ENCODE peak calls at places on chromosomes 4 and X, in six cellular contexts. V is GM23248, D is GM23338, N is MM.1S, W is PC-3, O is PC-9. C is an unnamed sample.
A peak's percentile ranks its signal among the peaks of the same experiment; 100 is the strongest.

GRCh38 chr4:166594326-166594946 is 639.9 kb downstream of the SPOCK3 start:
- DNase-seq in V (peak; percentile 28), D (peak; percentile 85), N (peak; percentile 57), W (peak; percentile 78), O (no peak), C (peak; percentile 75)

GRCh38 chr4:182286035-182286434 is 42.8 kb downstream of the TENM3 start:
- DNase-seq in V (no peak), D (no peak), N (no peak), W (no peak), O (no peak), C (no peak)

GRCh38 chr4:82652062-82652461 is 90.3 kb upstream of the TMEM150C start:
- DNase-seq in V (peak; percentile 63), D (no peak), N (no peak), W (peak; percentile 51), O (no peak), C (no peak)

GRCh38 chr4:88162636-88163035 is 4.2 kb upstream of the ABCG2 start:
- DNase-seq in V (no peak), D (no peak), N (no peak), W (no peak), O (peak; percentile 72), C (peak; percentile 77)

GRCh38 chr4:139822391-139822790 is 156.8 kb downstream of the MGST2 start:
- DNase-seq in V (no peak), D (no peak), N (no peak), W (no peak), O (no peak), C (peak; percentile 73)

GRCh38 chr4:147371661-147372060 is 109.2 kb upstream of the EDNRA start:
- DNase-seq in V (peak; percentile 74), D (no peak), N (no peak), W (peak; percentile 91), O (no peak), C (no peak)

GRCh38 chr4:100294356-100294755 is 104.1 kb upstream of the DDIT4L start:
- DNase-seq in V (peak; percentile 55), D (no peak), N (no peak), W (no peak), O (no peak), C (no peak)

GRCh38 chr4:65069177-65069576 is 601.1 kb downstream of the EPHA5 start:
- DNase-seq in V (no peak), D (no peak), N (no peak), W (no peak), O (no peak), C (no peak)

DNA sequence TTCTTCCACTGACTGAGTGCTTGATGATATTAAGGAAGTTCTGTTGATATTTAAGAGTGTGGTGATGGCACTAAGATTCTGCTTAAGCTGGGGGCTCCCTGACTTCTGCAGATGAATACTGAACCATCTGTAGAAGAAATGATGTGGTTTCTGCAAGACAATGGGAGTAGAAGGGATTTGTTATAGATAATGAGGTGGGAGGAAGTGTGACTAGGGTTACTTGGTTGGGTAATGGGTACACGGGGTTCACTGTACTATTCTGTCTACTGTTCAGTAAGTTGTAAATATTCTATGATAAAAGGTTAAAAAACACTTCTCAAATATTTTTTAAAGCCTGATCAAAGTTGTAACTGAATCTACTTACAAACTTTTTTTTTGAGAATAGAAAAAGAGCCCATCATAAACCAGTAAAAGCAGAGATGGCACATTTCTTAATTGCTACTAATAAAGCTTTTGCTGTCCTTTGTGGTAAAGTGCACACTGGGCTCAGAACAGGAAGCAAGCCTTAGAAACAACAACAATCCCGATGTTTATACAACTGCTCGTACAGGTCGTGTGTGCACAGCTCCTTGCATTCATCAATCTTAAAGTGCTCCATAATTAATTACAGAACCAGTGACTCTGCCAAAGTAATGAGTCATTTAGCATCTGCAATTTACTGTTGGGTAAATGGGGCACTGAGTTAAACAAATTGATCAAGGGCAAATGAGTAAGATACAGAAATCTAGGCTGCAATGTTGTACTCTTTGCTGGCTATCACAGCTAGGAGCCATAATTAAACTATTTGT is 61.1 kb upstream of the TXK start:
- DNase-seq in V (no peak), D (no peak), N (peak; percentile 57), W (no peak), O (no peak), C (no peak)
- H3F3A ChIP-seq in V (no peaks in the 10 kb centered on the region), D (no peaks in the 10 kb centered on the region), N (peaks cover 66% of the 10 kb centered on the region), W (no peaks in the 10 kb centered on the region), O (no peaks in the 10 kb centered on the region), C (no peaks in the 10 kb centered on the region)

GRCh38 chrX:118975831-118976598 is 1.6 kb downstream of the LONRF3 start:
- DNase-seq in V (peak; percentile 50), D (peak; percentile 32), N (no peak), W (peak; percentile 78), O (peak; percentile 86), C (peak; percentile 44)

GRCh38 chrX:118973389-118974087 is 880 bp upstream of the LONRF3 start:
- DNase-seq in V (peak; percentile 32), D (no peak), N (no peak), W (peak; percentile 4), O (no peak), C (peak; percentile 24)

GRCh38 chrX:118974908-118975671 is 672 bp downstream of the LONRF3 start:
- DNase-seq in V (peak; percentile 53), D (peak; percentile 60), N (peak; percentile 53), W (peak; percentile 43), O (peak; percentile 48), C (peak; percentile 59)

GRCh38 chrX:118976599-118977340 is 2.4 kb downstream of the LONRF3 start:
- DNase-seq in V (peak; percentile 31), D (no peak), N (no peak), W (peak; percentile 70), O (peak; percentile 78), C (no peak)

GRCh38 chrX:118974088-118974907 is at the start of gene LONRF3:
- DNase-seq in V (peak; percentile 70), D (no peak), N (peak; percentile 44), W (peak; percentile 67), O (peak; percentile 70), C (peak; percentile 27)
- TF ChIP-seq EZH2 in V (no peak), D (peak; percentile 61), N (no peak), W (no peak), O (no peak), C (peak; percentile 65)

GRCh38 chr4:145130130-145130529 is 32.0 kb downstream of the ABCE1 start:
- DNase-seq in V (no peak), D (no peak), N (no peak), W (no peak), O (no peak), C (no peak)
- H3F3A ChIP-seq in V (peaks cover 74% of the 10 kb centered on the region), D (no peaks in the 10 kb centered on the region), N (peaks cover 19% of the 10 kb centered on the region), W (peaks cover 5% of the 10 kb centered on the region), O (peaks cover 16% of the 10 kb centered on the region), C (peaks cover 15% of the 10 kb centered on the region)

DNA sequence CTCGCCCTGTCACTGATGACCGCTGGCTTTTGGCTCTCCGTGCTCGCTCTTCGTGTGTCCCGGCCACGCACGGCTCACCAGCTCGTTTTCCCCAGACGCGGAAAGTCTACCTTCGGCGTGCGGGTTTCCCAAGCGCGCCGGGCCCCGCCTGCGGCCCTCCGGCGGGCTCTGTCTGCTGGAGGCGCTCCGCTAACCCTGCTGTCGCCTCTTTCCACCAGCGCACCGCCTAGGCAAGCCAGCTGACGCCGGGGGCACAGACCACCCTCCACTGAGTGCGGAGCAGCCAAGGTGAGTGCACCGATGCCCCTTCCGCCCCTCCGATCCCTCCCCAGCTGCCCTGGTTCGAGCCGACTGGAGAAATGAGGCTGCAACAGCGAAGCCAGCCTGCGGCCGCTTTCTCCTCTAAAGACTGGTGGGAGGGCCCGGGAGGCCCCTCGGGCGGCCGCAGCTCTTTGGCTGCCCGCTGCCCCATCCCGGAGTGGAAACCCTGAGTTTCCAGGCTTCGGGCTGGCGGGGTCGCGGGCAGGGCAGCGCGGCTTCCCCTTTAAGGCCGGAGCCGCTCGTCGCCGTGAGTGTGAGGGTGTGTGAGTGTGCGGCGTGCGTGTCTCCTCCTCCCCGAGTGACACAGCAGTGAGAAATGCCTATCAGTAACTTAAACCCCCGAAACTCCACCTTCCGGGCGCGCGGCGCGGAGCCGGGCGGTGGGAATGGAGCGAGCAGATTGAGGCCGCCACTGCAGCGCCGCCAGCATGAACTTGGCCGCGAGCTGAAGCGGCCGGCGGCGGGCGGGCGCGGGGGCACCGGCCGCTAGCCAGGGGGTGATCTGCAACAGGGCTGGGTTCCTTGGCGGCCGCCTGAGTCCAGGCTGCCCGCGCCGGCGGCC is at the start of gene MAMLD1:
- DNase-seq in V (peak; percentile 87), D (peak; percentile 18), N (peak; percentile 38), W (peak; percentile 84), O (peak; percentile 78), C (peak; percentile 29)
- TF ChIP-seq EZH2 in V (no peak), D (peak; percentile 67), N (no peak), W (no peak), O (no peak), C (peak; percentile 73)

GRCh38 chrX:67872958-67873357 is 329.1 kb downstream of the AR start:
- DNase-seq in V (no peak), D (no peak), N (no peak), W (no peak), O (no peak), C (no peak)
- H3F3A ChIP-seq in V (no peaks in the 10 kb centered on the region), D (no peaks in the 10 kb centered on the region), N (no peaks in the 10 kb centered on the region), W (no peaks in the 10 kb centered on the region), O (no peaks in the 10 kb centered on the region), C (no peaks in the 10 kb centered on the region)

GRCh38 chr4:8860892-8861575 is 10.6 kb downstream of the HMX1 start:
- DNase-seq in V (no peak), D (peak; percentile 59), N (no peak), W (no peak), O (no peak), C (peak; percentile 61)
- TF ChIP-seq EZH2 in V (peak; percentile 43), D (peak; percentile 71), N (no peak), W (no peak), O (no peak), C (peak; percentile 94)

DNA sequence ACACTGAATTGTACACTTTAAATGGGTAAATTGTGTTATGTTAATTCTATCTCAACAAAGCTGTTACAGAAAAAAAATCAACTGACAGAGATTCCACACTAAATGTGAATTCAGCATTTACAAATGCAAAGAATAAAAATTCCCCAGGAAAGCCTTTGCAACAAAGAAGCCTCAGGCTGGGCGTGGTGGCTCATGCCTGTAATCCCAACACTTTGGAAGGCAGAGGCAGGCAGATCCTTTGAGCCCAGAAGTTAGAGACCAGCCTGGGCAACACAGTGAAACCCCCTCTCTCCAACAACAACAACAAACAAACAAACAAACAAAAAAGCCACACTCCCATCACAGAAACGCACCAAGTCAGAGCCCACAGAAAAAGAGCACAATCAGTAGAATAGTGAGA is 8.9 kb downstream of the BCLAF3 start:
- DNase-seq in V (peak; percentile 2), D (no peak), N (no peak), W (no peak), O (no peak), C (peak; percentile 10)
- H3F3A ChIP-seq in V (no peaks in the 10 kb centered on the region), D (no peaks in the 10 kb centered on the region), N (no peaks in the 10 kb centered on the region), W (no peaks in the 10 kb centered on the region), O (no peaks in the 10 kb centered on the region), C (no peaks in the 10 kb centered on the region)